ENCODE peak calls at places on chromosomes 5 and 9, in nine cellular contexts. G, B, C, A, V, E, L, H and T are unnamed samples.

GRCh38 chr5:131928957-131929356 is 16.5 kb downstream of the MEIKIN start:
- DNase-seq in H (no peak), L (no peak), B (no peak), E (no peak), V (no peak), G (no peak), A (no peak), C (no peak), T (no peak)

GRCh38 chr9:135408676-135409254 is 70.8 kb upstream of the PPP1R26 start:
- DNase-seq in G (no peak), C (no peak), B (no peak), A (no peak), V (no peak), E (no peak), H (no peak), L (no peak), T (no peak)

GRCh38 chr5:40436535-40437237 is 243.0 kb upstream of the PTGER4 start:
- DNase-seq in L (no peak), G (no peak), E (no peak), V (no peak), B (no peak), A (no peak), C (no peak), H (no peak), T (no peak)

GRCh38 chr9:129697111-129697955 is 31.9 kb downstream of the PRRX2 start:
- DNase-seq in C (peak), L (peak), H (peak), B (peak), G (peak), E (peak), A (peak), V (no peak), T (no peak)

GRCh38 chr9:133700861-133701320 is 37.3 kb downstream of the SARDH start:
- DNase-seq in A (no peak), H (no peak), G (no peak), L (no peak), E (no peak), B (no peak), V (no peak), C (no peak), T (no peak)

GRCh38 chr5:148968311-148968710 is 94.6 kb downstream of the SH3TC2 start:
- DNase-seq in A (no peak), V (no peak), E (no peak), B (no peak), C (no peak), H (no peak), G (no peak), L (peak), T (no peak)

GRCh38 chr5:145981612-145982571 is 45.5 kb downstream of the SH3RF2 start:
- DNase-seq in V (no peak), G (peak), L (peak), H (no peak), B (no peak), A (no peak), C (no peak), E (no peak), T (no peak)

GRCh38 chr5:1792842-1793266 is 6.8 kb downstream of the MRPL36 start:
- DNase-seq in G (peak), E (peak), B (no peak), L (peak), V (peak), A (no peak), C (no peak), H (no peak), T (no peak)

GRCh38 chr9:129595323-129595741 is 25.6 kb downstream of the C9orf50 start:
- DNase-seq in C (no peak), E (peak), V (no peak), G (peak), A (no peak), H (no peak), L (peak), B (no peak), T (no peak)

GRCh38 chr5:137071941-137072340 is 427.2 kb downstream of the SPOCK1 start:
- DNase-seq in B (no peak), A (no peak), E (no peak), H (no peak), G (no peak), L (peak), V (no peak), C (no peak), T (no peak)

GRCh38 chr5:143350790-143351603 is 52.5 kb downstream of the NR3C1 start:
- DNase-seq in G (peak), L (peak), B (peak), C (no peak), E (peak), A (no peak), V (peak), H (no peak), T (no peak)

GRCh38 chr9:114273461-114273881 is 49.4 kb upstream of the ORM1 start:
- DNase-seq in L (no peak), B (no peak), V (no peak), E (no peak), A (no peak), H (peak), C (no peak), G (peak), T (no peak)

GRCh38 chr9:18441245-18441644 is 32.7 kb upstream of the ADAMTSL1 start:
- DNase-seq in L (no peak), E (no peak), G (no peak), B (no peak), A (no peak), C (no peak), V (no peak), H (no peak), T (no peak)

GRCh38 chr9:470795-471194 is 256.1 kb downstream of the DOCK8 start:
- DNase-seq in L (peak), E (no peak), H (no peak), G (peak), V (no peak), A (no peak), B (no peak), C (no peak), T (no peak)

GRCh38 chr9:135476981-135477380 is 2.6 kb upstream of the PPP1R26 start:
- DNase-seq in L (no peak), H (no peak), V (peak), C (no peak), E (no peak), B (no peak), A (no peak), G (peak), T (no peak)

GRCh38 chr9:18422296-18423036 is 51.5 kb upstream of the ADAMTSL1 start:
- DNase-seq in H (no peak), B (no peak), V (no peak), E (no peak), G (no peak), A (no peak), C (no peak), L (no peak), T (no peak)

GRCh38 chr5:148855249-148856008 is 29.0 kb downstream of the ADRB2 start:
- DNase-seq in L (no peak), B (no peak), H (no peak), C (no peak), A (no peak), E (no peak), G (no peak), V (no peak), T (no peak)

GRCh38 chr9:95481000-95481399 is 35.8 kb downstream of the PTCH1 start:
- DNase-seq in E (no peak), C (no peak), V (no peak), H (no peak), L (no peak), G (no peak), A (no peak), B (no peak), T (no peak)

GRCh38 chr9:124016152-124017063 is 4.8 kb downstream of the LHX2 start:
- DNase-seq in C (no peak), G (no peak), A (no peak), V (no peak), E (no peak), B (no peak), H (no peak), L (no peak), T (no peak)

GRCh38 chr9:76297721-76298239 is 96.4 kb downstream of the RFK start:
- DNase-seq in C (peak), G (no peak), A (no peak), B (no peak), V (peak), E (no peak), L (no peak), H (no peak), T (no peak)

GRCh38 chr5:170273968-170274710 is 23.4 kb downstream of the LCP2 start:
- DNase-seq in H (no peak), C (no peak), V (no peak), B (peak), L (peak), G (peak), E (no peak), A (peak), T (no peak)

GRCh38 chr5:39213437-39214207 is 5.7 kb downstream of the FYB1 start:
- DNase-seq in C (no peak), E (no peak), G (no peak), L (no peak), A (no peak), H (no peak), B (no peak), V (no peak), T (no peak)

GRCh38 chr5:136424835-136425694 is 59.7 kb upstream of the TRPC7 start:
- DNase-seq in C (peak), H (peak), V (no peak), G (peak), E (peak), A (peak), L (peak), B (peak), T (peak)

GRCh38 chr5:38382898-38383297 is 124.5 kb downstream of the EGFLAM start:
- DNase-seq in B (peak), A (peak), V (no peak), L (peak), C (peak), G (peak), E (peak), H (peak), T (peak)

GRCh38 chr5:54180616-54181015 is 129.8 kb downstream of the ARL15 start:
- DNase-seq in G (no peak), E (peak), C (no peak), L (no peak), A (no peak), B (no peak), V (peak), H (no peak), T (no peak)

GRCh38 chr5:37804401-37804800 is 35.4 kb downstream of the GDNF start:
- DNase-seq in C (no peak), H (no peak), V (no peak), L (no peak), E (no peak), A (no peak), B (no peak), G (no peak), T (no peak)

GRCh38 chr9:131078427-131079366 is 17.6 kb upstream of the AIF1L start:
- DNase-seq in V (no peak), A (no peak), C (no peak), E (no peak), G (no peak), L (no peak), B (no peak), H (no peak), T (no peak)

GRCh38 chr5:52895070-52895469 is 94.1 kb upstream of the ITGA2 start:
- DNase-seq in L (no peak), H (no peak), G (no peak), B (no peak), C (no peak), V (no peak), E (no peak), A (no peak), T (no peak)

GRCh38 chr9:106883626-106884190 is 20.7 kb downstream of the ZNF462 start:
- DNase-seq in C (no peak), A (no peak), B (no peak), V (no peak), H (no peak), G (peak), E (no peak), L (peak), T (no peak)

GRCh38 chr9:94166237-94167054 is 82.2 kb downstream of the PTPDC1 start:
- DNase-seq in H (peak), B (peak), E (peak), C (peak), A (peak), V (peak), G (peak), L (peak), T (peak)
- TF ChIP-seq CTCF in H (peak), B (no peak), E (no peak), C (peak), A (no peak), V (no peak), G (no peak), L (no peak), T (peak)

GRCh38 chr5:127298036-127298429 is 7.4 kb downstream of the MEGF10 start:
- DNase-seq in L (no peak), G (no peak), V (no peak), E (no peak), C (no peak), B (no peak), A (no peak), H (no peak), T (no peak)
- TF ChIP-seq CTCF in L (no peak), G (no peak), V (no peak), E (no peak), C (no peak), B (no peak), A (no peak), H (no peak), T (no peak)

GRCh38 chr9:9003184-9003583 is 1203.6 kb upstream of the DMAC1 start:
- DNase-seq in H (no peak), L (no peak), A (peak), B (no peak), E (no peak), G (peak), V (peak), C (peak), T (no peak)
- TF ChIP-seq CTCF in H (no peak), L (no peak), A (no peak), B (no peak), E (no peak), G (peak), V (peak), C (no peak), T (peak)

GRCh38 chr9:99823392-99824377 is 2.0 kb downstream of the NR4A3 start:
- DNase-seq in A (peak), G (peak), E (peak), V (no peak), L (peak), H (peak), C (peak), B (peak), T (no peak)

GRCh38 chr9:99826579-99826978 is 4.9 kb downstream of the NR4A3 start:
- DNase-seq in C (no peak), E (no peak), H (no peak), B (no peak), V (no peak), L (no peak), A (no peak), G (peak), T (no peak)

GRCh38 chr9:99822596-99823391 is 1.1 kb downstream of the NR4A3 start:
- DNase-seq in L (peak), C (peak), G (peak), H (peak), A (peak), V (no peak), E (peak), B (peak), T (no peak)

GRCh38 chr9:99825158-99826046 is 3.7 kb downstream of the NR4A3 start:
- DNase-seq in H (peak), E (no peak), C (no peak), L (no peak), A (peak), B (no peak), G (no peak), V (no peak), T (no peak)

DNA sequence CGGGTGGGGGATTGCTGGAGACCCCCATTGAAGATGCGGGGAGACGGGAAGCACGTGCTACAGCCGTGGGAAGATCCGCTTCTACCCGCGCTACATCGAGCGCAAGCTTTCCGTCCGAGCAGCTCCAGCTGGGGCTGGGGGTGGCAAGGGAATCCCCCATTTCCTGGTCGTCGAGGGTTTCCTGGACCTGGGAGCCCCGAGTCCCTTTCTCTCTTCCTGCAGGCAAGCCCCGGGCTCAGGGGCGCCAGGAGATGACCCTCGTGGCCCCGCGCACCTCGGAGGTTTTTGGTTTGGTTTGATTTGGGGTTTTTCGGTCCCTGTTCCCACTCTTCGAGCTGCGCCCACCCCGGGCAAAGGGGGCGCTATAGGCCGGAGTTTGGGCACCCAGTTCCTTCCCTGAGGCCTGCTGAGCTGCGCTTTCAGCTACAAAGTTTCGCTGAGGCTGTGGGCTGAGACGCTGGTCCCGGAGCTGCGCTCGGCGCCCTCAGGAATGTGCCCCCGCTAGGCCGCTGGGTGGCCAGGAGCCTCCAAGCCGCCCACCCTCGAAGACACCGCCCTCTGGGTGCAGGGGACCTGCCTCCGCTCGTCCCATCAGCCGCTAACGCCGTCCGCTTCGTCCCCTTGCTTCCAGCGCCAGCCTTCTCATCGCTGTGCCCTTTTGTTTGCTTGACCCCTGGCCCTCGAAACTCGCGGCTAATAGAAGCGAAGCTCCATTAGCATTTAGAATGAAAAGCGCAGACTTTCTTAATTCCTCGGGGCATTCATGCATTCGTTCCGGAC is 2.9 kb downstream of the NR4A3 start:
- DNase-seq in C (peak), L (no peak), B (peak), H (peak), E (peak), V (no peak), G (peak), A (peak), T (peak)
- TF ChIP-seq CTCF in C (no peak), L (peak), B (peak), H (peak), E (peak), V (peak), G (peak), A (peak), T (peak)

GRCh38 chr5:133441166-133441815 is 171.1 kb downstream of the FSTL4 start:
- DNase-seq in C (no peak), H (no peak), A (no peak), E (no peak), V (no peak), G (no peak), B (no peak), L (no peak), T (no peak)

GRCh38 chr5:133445744-133446143 is 166.6 kb downstream of the FSTL4 start:
- DNase-seq in C (no peak), V (no peak), B (no peak), A (no peak), L (no peak), E (no peak), H (no peak), G (no peak), T (no peak)

GRCh38 chr5:133450311-133450710 is 162.0 kb downstream of the FSTL4 start:
- DNase-seq in G (no peak), H (peak), E (no peak), C (no peak), A (no peak), V (no peak), B (no peak), L (no peak), T (no peak)

GRCh38 chr5:133449181-133449580 is 163.2 kb downstream of the FSTL4 start:
- DNase-seq in C (no peak), A (no peak), V (no peak), G (no peak), B (no peak), E (no peak), H (no peak), L (no peak), T (no peak)

GRCh38 chr5:133446440-133446839 is 165.9 kb downstream of the FSTL4 start:
- DNase-seq in G (no peak), B (no peak), H (no peak), A (no peak), V (no peak), L (no peak), C (no peak), E (no peak), T (no peak)
- TF ChIP-seq CTCF in G (no peak), B (no peak), H (no peak), A (no peak), V (no peak), L (no peak), C (no peak), E (no peak), T (no peak)

GRCh38 chr5:78594946-78595921 is 53.3 kb downstream of the LHFPL2 start:
- DNase-seq in H (no peak), L (peak), V (peak), A (no peak), B (peak), E (peak), G (peak), C (peak), T (no peak)
- TF ChIP-seq CTCF in H (no peak), L (no peak), V (no peak), A (no peak), B (no peak), E (peak), G (no peak), C (no peak), T (no peak)